ENCODE peak calls at places on chromosome 7, in nine cellular contexts. B is fibroblast of lung; R is activated CD8-positive, alpha-beta memory T cell treated with anti-CD3 and anti-CD28 coated beads for 48 hours; Z is SK-N-DZ; F is germinal center; M is COR-L47; S is fibroblast of pulmonary artery; H is HTR-8/SVneo; W is NCI-H510A treated with DMSO at 0.1 percent for 48 hours. P is an unnamed sample.

GRCh38 chr7:917255-918117 is 37.0 kb downstream of the ADAP1 start:
- DNase-seq in B (no peak), R (no peak), Z (no peak), F (no peak), M (no peak), S (no peak), H (no peak), W (no peak), P (no peak)

GRCh38 chr7:105890290-105890997 is 14.0 kb upstream of the ATXN7L1 start:
- DNase-seq in B (peak), R (no peak), Z (no peak), F (no peak), M (no peak), S (no peak), H (no peak), W (no peak), P (no peak)

GRCh38 chr7:50762337-50762736 is 20.4 kb downstream of the GRB10 start:
- DNase-seq in B (no peak), R (no peak), Z (no peak), F (no peak), M (no peak), S (no peak), H (no peak), W (no peak), P (no peak)

GRCh38 chr7:22184549-22185199 is 172.3 kb downstream of the RAPGEF5 start:
- DNase-seq in B (no peak), R (no peak), Z (no peak), F (no peak), M (no peak), S (no peak), H (no peak), W (no peak), P (no peak)

GRCh38 chr7:47573758-47574472 is 8.0 kb downstream of the TNS3 start:
- DNase-seq in B (peak), R (no peak), Z (no peak), F (no peak), M (no peak), S (peak), H (peak), W (no peak), P (no peak)

GRCh38 chr7:2542924-2543871 is 12.1 kb downstream of the BRAT1 start:
- DNase-seq in B (no peak), R (no peak), Z (no peak), F (no peak), M (no peak), S (no peak), H (no peak), W (no peak), P (no peak)

GRCh38 chr7:87806150-87806549 is 70.0 kb downstream of the SLC25A40 start:
- DNase-seq in B (no peak), R (no peak), Z (no peak), F (no peak), M (no peak), S (no peak), H (no peak), W (no peak), P (no peak)

GRCh38 chr7:303884-304573 is 14.1 kb downstream of the FOXL3 start:
- DNase-seq in B (no peak), R (no peak), Z (no peak), F (no peak), M (no peak), S (no peak), H (no peak), W (no peak), P (no peak)

GRCh38 chr7:137667633-137668387 is 179.0 kb downstream of the DGKI start:
- DNase-seq in B (peak), R (no peak), Z (no peak), F (no peak), M (peak), S (peak), H (peak), W (no peak), P (no peak)

GRCh38 chr7:35424869-35425495 is 171.1 kb upstream of the TBX20 start:
- DNase-seq in B (peak), R (peak), Z (peak), F (peak), M (peak), S (peak), H (peak), W (peak), P (no peak)

GRCh38 chr7:102119213-102119651 is 167.4 kb upstream of the SH2B2 start:
- DNase-seq in B (peak), R (no peak), Z (no peak), F (no peak), M (no peak), S (peak), H (no peak), W (no peak), P (no peak)

GRCh38 chr7:97012293-97013005 is 7.1 kb downstream of the DLX6 start:
- DNase-seq in B (no peak), R (no peak), Z (no peak), F (no peak), M (no peak), S (no peak), H (no peak), W (no peak), P (peak)

GRCh38 chr7:100169147-100169850 is 882 bp upstream of the GAL3ST4 start:
- DNase-seq in B (no peak), R (no peak), Z (no peak), F (no peak), M (peak), S (no peak), H (no peak), W (no peak), P (no peak)

GRCh38 chr7:155947051-155947450 is 134.8 kb upstream of the SHH start:
- DNase-seq in B (peak), R (no peak), Z (no peak), F (no peak), M (no peak), S (peak), H (no peak), W (no peak), P (no peak)

GRCh38 chr7:36677769-36678435 is 46.4 kb downstream of the AOAH start:
- DNase-seq in B (no peak), R (no peak), Z (no peak), F (no peak), M (no peak), S (no peak), H (no peak), W (no peak), P (no peak)

GRCh38 chr7:54785261-54785660 is 26.2 kb upstream of the SEC61G start:
- DNase-seq in B (peak), R (no peak), Z (no peak), F (no peak), M (no peak), S (peak), H (no peak), W (no peak), P (no peak)

GRCh38 chr7:18405731-18406130 is 89.8 kb upstream of the HDAC9 start:
- DNase-seq in B (no peak), R (no peak), Z (no peak), F (no peak), M (no peak), S (no peak), H (no peak), W (no peak), P (no peak)

GRCh38 chr7:28078036-28078901 is 102.3 kb downstream of the JAZF1 start:
- DNase-seq in B (peak), R (no peak), Z (peak), F (peak), M (peak), S (peak), H (no peak), W (peak), P (no peak)

GRCh38 chr7:134546903-134547737 is 1.8 kb upstream of the AKR1B15 start:
- DNase-seq in B (no peak), R (peak), Z (peak), F (peak), M (peak), S (peak), H (peak), W (peak), P (peak)

GRCh38 chr7:47973739-47974138 is 5.7 kb downstream of the HUS1 start:
- DNase-seq in B (no peak), R (no peak), Z (no peak), F (no peak), M (no peak), S (no peak), H (no peak), W (no peak), P (no peak)

GRCh38 chr7:84207025-84207424 is 12.4 kb upstream of the SEMA3A start:
- DNase-seq in B (no peak), R (no peak), Z (no peak), F (no peak), M (peak), S (peak), H (no peak), W (peak), P (no peak)

GRCh38 chr7:32809347-32809746 is 82.2 kb downstream of the KBTBD2 start:
- DNase-seq in B (no peak), R (no peak), Z (no peak), F (no peak), M (no peak), S (no peak), H (no peak), W (no peak), P (no peak)

GRCh38 chr7:128137096-128137655 is 103.9 kb upstream of the LEP start:
- DNase-seq in B (peak), R (no peak), Z (no peak), F (no peak), M (no peak), S (peak), H (peak), W (no peak), P (no peak)

GRCh38 chr7:1045727-1046063 is 1.3 kb downstream of the GPR146 start:
- DNase-seq in B (no peak), R (no peak), Z (no peak), F (no peak), M (no peak), S (no peak), H (no peak), W (no peak), P (no peak)

GRCh38 chr7:114293289-114294012 is 121.2 kb upstream of the FOXP2 start:
- DNase-seq in B (no peak), R (no peak), Z (no peak), F (no peak), M (no peak), S (peak), H (no peak), W (no peak), P (no peak)

GRCh38 chr7:139658919-139659675 is 118.7 kb downstream of the HIPK2 start:
- DNase-seq in B (no peak), R (no peak), Z (no peak), F (no peak), M (no peak), S (no peak), H (no peak), W (no peak), P (no peak)

GRCh38 chr7:130491841-130492518 is at the start of gene MEST:
- DNase-seq in B (peak), R (no peak), Z (no peak), F (peak), M (peak), S (peak), H (peak), W (no peak), P (no peak)

GRCh38 chr7:30029696-30030095 is 1.5 kb downstream of the PLEKHA8 start:
- DNase-seq in B (peak), R (no peak), Z (no peak), F (peak), M (no peak), S (no peak), H (no peak), W (no peak), P (no peak)

GRCh38 chr7:539731-540411 is 20.2 kb upstream of the PDGFA start:
- DNase-seq in B (peak), R (no peak), Z (no peak), F (no peak), M (no peak), S (peak), H (peak), W (no peak), P (no peak)

GRCh38 chr7:7736671-7737070 is 18.3 kb upstream of the RPA3 start:
- DNase-seq in B (no peak), R (no peak), Z (no peak), F (no peak), M (no peak), S (no peak), H (no peak), W (peak), P (no peak)

GRCh38 chr7:20328027-20328426 is 2.7 kb upstream of the ITGB8 start:
- DNase-seq in B (no peak), R (no peak), Z (no peak), F (no peak), M (no peak), S (no peak), H (no peak), W (no peak), P (no peak)

GRCh38 chr7:72818663-72819366 is 9.2 kb downstream of the TYW1B start:
- DNase-seq in B (no peak), R (no peak), Z (no peak), F (no peak), M (no peak), S (no peak), H (no peak), W (no peak), P (no peak)

GRCh38 chr7:148914208-148914777 is 30.2 kb upstream of the EZH2 start:
- DNase-seq in B (peak), R (peak), Z (no peak), F (no peak), M (no peak), S (peak), H (peak), W (no peak), P (no peak)

GRCh38 chr7:33186187-33186586 is 56.8 kb downstream of the BBS9 start:
- DNase-seq in B (peak), R (no peak), Z (no peak), F (no peak), M (no peak), S (peak), H (no peak), W (no peak), P (no peak)

GRCh38 chr7:109522585-109522984 is 952.9 kb downstream of the DNAJB9 start:
- DNase-seq in B (no peak), R (no peak), Z (no peak), F (no peak), M (no peak), S (no peak), H (no peak), W (no peak), P (no peak)

GRCh38 chr7:40847921-40848320 is 713.1 kb downstream of the SUGCT start:
- DNase-seq in B (no peak), R (no peak), Z (no peak), F (no peak), M (no peak), S (no peak), H (no peak), W (no peak), P (no peak)

GRCh38 chr7:36777062-36777461 is 52.8 kb upstream of the AOAH start:
- DNase-seq in B (no peak), R (no peak), Z (no peak), F (no peak), M (no peak), S (no peak), H (no peak), W (no peak), P (no peak)

P was measured in H1.